ENCODE peak calls at places on chromosomes 5 and 9, in ten cellular contexts. E is tibial artery, H is endothelial cell, J is OCI-LY7, W is GM12865, F is ovary, L is GM06990, A is brain microvascular endothelial cell, K is epithelial cell of esophagus, Y is AG04450. R is an unnamed sample.

GRCh38 chr5:54669285-54669684 is 151.7 kb downstream of the SNX18 start:
- DNase-seq in E (no peak), H (no peak), J (no peak), W (no peak), F (no peak), L (no peak), A (no peak), K (no peak), Y (peak; percentile 52), R (peak; percentile 56)

GRCh38 chr9:127972316-127972871 is 8.4 kb downstream of the EEIG1 start:
- DNase-seq in E (no peak), H (no peak), J (no peak), W (no peak), F (no peak), L (no peak), A (no peak), K (no peak), Y (no peak), R (no peak)

GRCh38 chr5:57780306-57780958 is 297.8 kb upstream of the ACTBL2 start:
- DNase-seq in E (peak; percentile 62), H (peak; percentile 38), J (no peak), W (no peak), F (no peak), L (no peak), A (no peak), K (no peak), Y (no peak), R (no peak)

GRCh38 chr5:73615947-73616346 is 10.0 kb upstream of the ARHGEF28 start:
- DNase-seq in E (no peak), H (no peak), J (no peak), W (no peak), F (no peak), L (no peak), A (no peak), K (no peak), Y (no peak), R (no peak)

GRCh38 chr5:78659714-78660113 is 11.1 kb upstream of the LHFPL2 start:
- DNase-seq in E (no peak), H (no peak), J (no peak), W (no peak), F (no peak), L (no peak), A (peak; percentile 85), K (no peak), Y (no peak), R (peak; percentile 83)

GRCh38 chr9:90142580-90142979 is 500.0 kb downstream of the DIRAS2 start:
- DNase-seq in E (no peak), H (peak; percentile 61), J (peak; percentile 59), W (peak; percentile 54), F (no peak), L (peak; percentile 6), A (peak; percentile 51), K (peak; percentile 63), Y (no peak), R (peak; percentile 56)

GRCh38 chr5:113340537-113340936 is 94.3 kb downstream of the TSSK1B start:
- DNase-seq in E (no peak), H (no peak), J (no peak), W (no peak), F (no peak), L (no peak), A (no peak), K (no peak), Y (no peak), R (peak; percentile 12)

GRCh38 chr5:181215997-181216982 is 6.8 kb upstream of the TRIM41 start:
- DNase-seq in E (no peak), H (no peak), J (peak; percentile 55), W (no peak), F (no peak), L (peak; percentile 45), A (no peak), K (peak; percentile 64), Y (no peak), R (no peak)

GRCh38 chr5:132776077-132776931 is 735 bp downstream of the SEPTIN8 start:
- DNase-seq in E (peak; percentile 68), H (peak; percentile 19), J (no peak), W (no peak), F (peak; percentile 26), L (peak; percentile 36), A (peak; percentile 20), K (peak; percentile 23), Y (no peak), R (peak; percentile 43)

GRCh38 chr9:91640428-91640827 is 216.8 kb upstream of the NFIL3 start:
- DNase-seq in E (no peak), H (no peak), J (no peak), W (no peak), F (no peak), L (no peak), A (no peak), K (no peak), Y (no peak), R (no peak)

GRCh38 chr5:158482201-158482600 is 617.5 kb downstream of the EBF1 start:
- DNase-seq in E (no peak), H (no peak), J (no peak), W (no peak), F (no peak), L (no peak), A (no peak), K (no peak), Y (no peak), R (no peak)

GRCh38 chr5:154519375-154519774 is 41.3 kb upstream of the HAND1 start:
- DNase-seq in E (peak; percentile 51), H (no peak), J (no peak), W (no peak), F (no peak), L (no peak), A (peak; percentile 58), K (peak; percentile 33), Y (no peak), R (peak; percentile 68)

GRCh38 chr9:99576002-99576401 is 245.7 kb upstream of the NR4A3 start:
- DNase-seq in E (no peak), H (no peak), J (no peak), W (no peak), F (no peak), L (no peak), A (no peak), K (no peak), Y (no peak), R (no peak)
- TF ChIP-seq CTCF in E (no peak), H (no peak), J (no peak), W (no peak), F (no peak), L (peak; percentile 25), A (no peak), K (no peak), Y (no peak), R (no peak)

GRCh38 chr5:111461261-111461671 is 51.1 kb downstream of the STARD4 start:
- DNase-seq in E (no peak), H (peak; percentile 26), J (peak; percentile 15), W (no peak), F (no peak), L (no peak), A (peak; percentile 32), K (peak; percentile 56), Y (no peak), R (no peak)
- TF ChIP-seq CTCF in E (no peak), H (no peak), J (peak; percentile 61), W (no peak), F (no peak), L (no peak), A (peak; percentile 61), K (peak; percentile 87), Y (peak; percentile 45), R (no peak)

GRCh38 chr5:53355930-53356329 is 124.5 kb upstream of the FST start:
- DNase-seq in E (no peak), H (no peak), J (no peak), W (no peak), F (no peak), L (no peak), A (no peak), K (no peak), Y (no peak), R (no peak)

GRCh38 chr5:53355316-53355715 is 125.1 kb upstream of the FST start:
- DNase-seq in E (no peak), H (no peak), J (no peak), W (no peak), F (no peak), L (no peak), A (no peak), K (peak; percentile 74), Y (no peak), R (no peak)

GRCh38 chr5:53350408-53350807 is 130.0 kb upstream of the FST start:
- DNase-seq in E (no peak), H (no peak), J (no peak), W (no peak), F (no peak), L (no peak), A (no peak), K (no peak), Y (no peak), R (peak; percentile 37)

GRCh38 chr5:53350991-53351770 is 129.2 kb upstream of the FST start:
- DNase-seq in E (no peak), H (peak; percentile 8), J (no peak), W (no peak), F (no peak), L (no peak), A (no peak), K (peak; percentile 63), Y (no peak), R (no peak)
- TF ChIP-seq CTCF in E (no peak), H (no peak), J (no peak), W (no peak), F (no peak), L (no peak), A (peak; percentile 28), K (no peak), Y (no peak), R (no peak)

GRCh38 chr5:82885657-82886389 is 191.4 kb downstream of the TMEM167A start:
- DNase-seq in E (no peak), H (no peak), J (peak; percentile 1), W (peak; percentile 34), F (no peak), L (peak; percentile 17), A (peak; percentile 40), K (peak; percentile 7), Y (no peak), R (peak; percentile 29)
- TF ChIP-seq CTCF in E (no peak), H (no peak), J (no peak), W (peak; percentile 19), F (no peak), L (peak; percentile 42), A (peak; percentile 29), K (peak; percentile 3), Y (no peak), R (no peak)

DNA sequence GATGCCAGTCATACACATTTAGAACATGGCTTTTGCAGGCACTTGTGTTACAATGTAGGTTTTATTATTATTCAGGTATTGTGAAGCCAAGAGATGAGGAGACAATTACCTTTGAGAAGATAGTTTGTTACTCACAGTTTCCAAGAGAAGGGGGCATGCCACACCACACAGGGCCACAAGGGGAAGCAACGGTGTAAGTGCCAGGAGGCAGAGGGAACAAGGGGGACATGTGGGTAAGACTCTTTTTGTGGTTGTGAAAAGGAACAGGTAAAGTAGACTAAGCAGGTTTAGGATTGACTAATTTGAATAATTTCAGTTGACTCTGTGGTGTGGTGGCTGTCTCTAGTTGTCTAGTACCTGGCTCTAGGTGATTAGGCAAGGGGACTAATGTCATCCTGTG is 191.2 kb downstream of the TRPM6 start:
- DNase-seq in E (no peak), H (no peak), J (no peak), W (no peak), F (no peak), L (no peak), A (no peak), K (no peak), Y (no peak), R (no peak)
- TF ChIP-seq CTCF in E (no peak), H (peak; percentile 33), J (no peak), W (peak; percentile 27), F (no peak), L (peak; percentile 25), A (no peak), K (peak; percentile 9), Y (no peak), R (peak; percentile 6)

GRCh38 chr9:126050605-126050990 is 276.0 kb upstream of the MVB12B start:
- DNase-seq in E (no peak), H (no peak), J (no peak), W (no peak), F (no peak), L (no peak), A (no peak), K (no peak), Y (no peak), R (no peak)
- TF ChIP-seq CTCF in E (no peak), H (no peak), J (no peak), W (no peak), F (no peak), L (no peak), A (no peak), K (no peak), Y (no peak), R (no peak)

R was measured in cardiac fibroblast.